ENCODE peak calls at places on chromosome 11, in ten cellular contexts. One of them, this sample, is unnamed.

GRCh38 chr11:77112641-77113381 is 10.2 kb downstream of the OMP start:
- DNase-seq in adrenal gland: no peak
- DNase-seq in cardiac muscle cell: no peak
- DNase-seq in Karpas-422: no peak
- DNase-seq in right atrium auricular region: no peak
- DNase-seq in pancreas: no peak
- DNase-seq in HCT116: no peak
- DNase-seq in fibroblast of lung: no peak
- DNase-seq in mammary epithelial cell: no peak
- DNase-seq in IMR-90: no peak
- DNase-seq in this sample: no peak

GRCh38 chr11:120146413-120147093 is 8.6 kb upstream of the TRIM29 start:
- DNase-seq in IMR-90: no peak
- DNase-seq in HCT116: no peak
- DNase-seq in pancreas: no peak
- DNase-seq in adrenal gland: no peak
- DNase-seq in right atrium auricular region: peak; percentile 50
- DNase-seq in cardiac muscle cell: no peak
- DNase-seq in Karpas-422: no peak
- DNase-seq in mammary epithelial cell: no peak
- DNase-seq in fibroblast of lung: no peak
- DNase-seq in this sample: no peak

GRCh38 chr11:91394718-91395414 is 829.8 kb upstream of the FAT3 start:
- DNase-seq in mammary epithelial cell: no peak
- DNase-seq in fibroblast of lung: no peak
- DNase-seq in adrenal gland: no peak
- DNase-seq in right atrium auricular region: no peak
- DNase-seq in cardiac muscle cell: no peak
- DNase-seq in Karpas-422: no peak
- DNase-seq in pancreas: peak; percentile 25
- DNase-seq in IMR-90: no peak
- DNase-seq in HCT116: no peak
- DNase-seq in this sample: no peak

GRCh38 chr11:74702383-74703007 is 28.7 kb downstream of the CHRDL2 start:
- DNase-seq in Karpas-422: peak; percentile 87
- DNase-seq in fibroblast of lung: peak; percentile 51
- DNase-seq in mammary epithelial cell: peak; percentile 41
- DNase-seq in IMR-90: peak; percentile 76
- DNase-seq in cardiac muscle cell: peak; percentile 79
- DNase-seq in right atrium auricular region: peak; percentile 78
- DNase-seq in pancreas: peak; percentile 42
- DNase-seq in adrenal gland: peak; percentile 56
- DNase-seq in HCT116: peak; percentile 38
- DNase-seq in this sample: no peak

GRCh38 chr11:102513869-102514268 is 16.7 kb downstream of the MMP7 start:
- DNase-seq in IMR-90: peak; percentile 34
- DNase-seq in pancreas: no peak
- DNase-seq in right atrium auricular region: no peak
- DNase-seq in adrenal gland: peak; percentile 59
- DNase-seq in fibroblast of lung: peak; percentile 15
- DNase-seq in HCT116: no peak
- DNase-seq in Karpas-422: no peak
- DNase-seq in cardiac muscle cell: peak; percentile 48
- DNase-seq in mammary epithelial cell: peak; percentile 48
- DNase-seq in this sample: no peak

GRCh38 chr11:69343401-69344321 is 49.7 kb downstream of the MYEOV start:
- DNase-seq in adrenal gland: peak; percentile 4
- DNase-seq in HCT116: no peak
- DNase-seq in pancreas: no peak
- DNase-seq in fibroblast of lung: no peak
- DNase-seq in mammary epithelial cell: no peak
- DNase-seq in IMR-90: no peak
- DNase-seq in cardiac muscle cell: no peak
- DNase-seq in Karpas-422: no peak
- DNase-seq in right atrium auricular region: peak; percentile 38
- DNase-seq in this sample: peak; percentile 68

GRCh38 chr11:66846671-66847091 is 3.4 kb downstream of the RCE1 start:
- DNase-seq in Karpas-422: no peak
- DNase-seq in fibroblast of lung: no peak
- DNase-seq in adrenal gland: peak; percentile 21
- DNase-seq in IMR-90: no peak
- DNase-seq in pancreas: no peak
- DNase-seq in right atrium auricular region: no peak
- DNase-seq in mammary epithelial cell: no peak
- DNase-seq in cardiac muscle cell: no peak
- DNase-seq in HCT116: no peak
- DNase-seq in this sample: no peak

GRCh38 chr11:105937738-105938137 is 84.3 kb downstream of the MSANTD4 start:
- DNase-seq in mammary epithelial cell: peak; percentile 12
- DNase-seq in right atrium auricular region: no peak
- DNase-seq in HCT116: peak; percentile 31
- DNase-seq in cardiac muscle cell: peak; percentile 11
- DNase-seq in adrenal gland: no peak
- DNase-seq in fibroblast of lung: peak; percentile 58
- DNase-seq in Karpas-422: no peak
- DNase-seq in IMR-90: peak; percentile 46
- DNase-seq in pancreas: no peak
- DNase-seq in this sample: no peak

GRCh38 chr11:113556036-113556435 is 80.8 kb upstream of the DRD2 start:
- DNase-seq in HCT116: no peak
- DNase-seq in adrenal gland: no peak
- DNase-seq in fibroblast of lung: no peak
- DNase-seq in pancreas: no peak
- DNase-seq in Karpas-422: peak; percentile 68
- DNase-seq in cardiac muscle cell: peak; percentile 5
- DNase-seq in right atrium auricular region: no peak
- DNase-seq in mammary epithelial cell: no peak
- DNase-seq in IMR-90: no peak
- DNase-seq in this sample: no peak

GRCh38 chr11:95419915-95420314 is 188.9 kb upstream of the SESN3 start:
- DNase-seq in Karpas-422: no peak
- DNase-seq in right atrium auricular region: no peak
- DNase-seq in pancreas: no peak
- DNase-seq in cardiac muscle cell: peak; percentile 73
- DNase-seq in mammary epithelial cell: peak; percentile 83
- DNase-seq in adrenal gland: no peak
- DNase-seq in HCT116: no peak
- DNase-seq in fibroblast of lung: peak; percentile 83
- DNase-seq in IMR-90: peak; percentile 67
- DNase-seq in this sample: no peak

GRCh38 chr11:63552921-63553320 is 10.3 kb downstream of the PLAAT2 start:
- DNase-seq in Karpas-422: no peak
- DNase-seq in right atrium auricular region: no peak
- DNase-seq in mammary epithelial cell: no peak
- DNase-seq in adrenal gland: no peak
- DNase-seq in cardiac muscle cell: no peak
- DNase-seq in HCT116: no peak
- DNase-seq in IMR-90: no peak
- DNase-seq in fibroblast of lung: no peak
- DNase-seq in pancreas: no peak
- DNase-seq in this sample: no peak
- H3K27ac ChIP-seq in Karpas-422: no peak overlapping the region
- H3K27ac ChIP-seq in right atrium auricular region: no peak overlapping the region
- H3K27ac ChIP-seq in mammary epithelial cell: no peak overlapping the region
- H3K27ac ChIP-seq in adrenal gland: no peak overlapping the region
- H3K27ac ChIP-seq in cardiac muscle cell: no peak overlapping the region
- H3K27ac ChIP-seq in HCT116: no peak overlapping the region
- H3K27ac ChIP-seq in IMR-90: no peak overlapping the region
- H3K27ac ChIP-seq in fibroblast of lung: no peak overlapping the region
- H3K27ac ChIP-seq in pancreas: no peak overlapping the region
- H3K27ac ChIP-seq in this sample: no peak overlapping the region

DNA sequence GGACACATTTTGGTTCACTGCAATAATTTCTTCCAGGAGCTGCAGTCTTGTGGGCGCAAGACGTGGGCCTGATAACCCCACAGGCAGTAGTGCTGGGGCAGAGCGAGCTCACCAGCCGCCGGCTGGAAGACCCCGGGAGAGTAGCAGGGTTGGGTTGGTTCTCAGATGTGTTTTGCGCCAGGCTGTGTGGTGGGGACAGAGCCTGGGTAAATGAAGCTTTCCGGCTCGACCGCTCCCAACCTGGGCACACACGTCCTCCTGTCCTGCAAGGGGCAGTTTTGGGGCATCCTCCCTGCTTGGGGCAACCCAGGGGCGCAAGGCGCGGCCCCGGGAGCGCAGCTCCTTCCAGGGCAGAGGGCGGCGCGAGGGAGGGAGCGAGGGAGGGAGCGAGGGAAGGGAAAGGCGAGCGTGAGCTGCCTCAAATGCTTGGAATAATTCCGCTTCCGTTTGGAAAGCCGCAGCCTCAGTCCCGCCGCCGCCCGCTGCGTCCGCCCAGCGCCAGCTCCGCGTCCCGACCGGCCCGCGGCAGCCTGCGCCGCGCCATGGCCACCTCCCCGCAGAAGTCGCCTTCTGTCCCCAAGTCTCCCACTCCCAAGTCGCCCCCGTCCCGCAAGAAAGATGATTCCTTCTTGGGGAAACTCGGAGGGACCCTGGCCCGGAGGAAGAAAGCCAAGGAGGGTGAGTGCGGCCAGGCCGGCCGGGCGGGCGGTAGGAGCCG is at the start of gene PARVA:
- DNase-seq in mammary epithelial cell: peak; percentile 46
- DNase-seq in fibroblast of lung: peak; percentile 87
- DNase-seq in Karpas-422: no peak
- DNase-seq in adrenal gland: peak; percentile 59
- DNase-seq in HCT116: peak; percentile 15
- DNase-seq in cardiac muscle cell: peak; percentile 93
- DNase-seq in pancreas: peak; percentile 73
- DNase-seq in right atrium auricular region: peak; percentile 66
- DNase-seq in IMR-90: peak; percentile 81
- DNase-seq in this sample: peak; percentile 92
- H3K27ac ChIP-seq in mammary epithelial cell: peak within 1 kb of the TSS; percentile 93
- H3K27ac ChIP-seq in fibroblast of lung: peak within 1 kb of the TSS; percentile 94
- H3K27ac ChIP-seq in Karpas-422: no peak within 1 kb of the TSS
- H3K27ac ChIP-seq in adrenal gland: peak within 1 kb of the TSS; percentile 96
- H3K27ac ChIP-seq in HCT116: peak within 1 kb of the TSS; percentile 85
- H3K27ac ChIP-seq in cardiac muscle cell: peak within 1 kb of the TSS; percentile 99
- H3K27ac ChIP-seq in pancreas: peak within 1 kb of the TSS; percentile 98
- H3K27ac ChIP-seq in right atrium auricular region: peak within 1 kb of the TSS; percentile 95
- H3K27ac ChIP-seq in IMR-90: peak within 1 kb of the TSS; percentile 100
- H3K27ac ChIP-seq in this sample: peak within 1 kb of the TSS; percentile 100

GRCh38 chr11:12636871-12637410 is 37.3 kb upstream of the TEAD1 start:
- DNase-seq in HCT116: no peak
- DNase-seq in mammary epithelial cell: no peak
- DNase-seq in cardiac muscle cell: no peak
- DNase-seq in pancreas: no peak
- DNase-seq in IMR-90: no peak
- DNase-seq in fibroblast of lung: no peak
- DNase-seq in adrenal gland: no peak
- DNase-seq in right atrium auricular region: no peak
- DNase-seq in Karpas-422: no peak
- DNase-seq in this sample: no peak

GRCh38 chr11:12642040-12642439 is 32.2 kb upstream of the TEAD1 start:
- DNase-seq in mammary epithelial cell: peak; percentile 3
- DNase-seq in adrenal gland: no peak
- DNase-seq in fibroblast of lung: peak; percentile 77
- DNase-seq in cardiac muscle cell: peak; percentile 56
- DNase-seq in IMR-90: peak; percentile 68
- DNase-seq in HCT116: no peak
- DNase-seq in right atrium auricular region: no peak
- DNase-seq in Karpas-422: no peak
- DNase-seq in pancreas: no peak
- DNase-seq in this sample: no peak

GRCh38 chr11:12640355-12640754 is 33.9 kb upstream of the TEAD1 start:
- DNase-seq in Karpas-422: no peak
- DNase-seq in cardiac muscle cell: no peak
- DNase-seq in IMR-90: no peak
- DNase-seq in pancreas: no peak
- DNase-seq in mammary epithelial cell: no peak
- DNase-seq in adrenal gland: no peak
- DNase-seq in fibroblast of lung: no peak
- DNase-seq in HCT116: no peak
- DNase-seq in right atrium auricular region: no peak
- DNase-seq in this sample: no peak

GRCh38 chr11:12640926-12641849 is 33.0 kb upstream of the TEAD1 start:
- DNase-seq in Karpas-422: no peak
- DNase-seq in fibroblast of lung: no peak
- DNase-seq in right atrium auricular region: no peak
- DNase-seq in adrenal gland: peak; percentile 24
- DNase-seq in IMR-90: no peak
- DNase-seq in mammary epithelial cell: no peak
- DNase-seq in HCT116: no peak
- DNase-seq in cardiac muscle cell: no peak
- DNase-seq in pancreas: no peak
- DNase-seq in this sample: no peak

DNA sequence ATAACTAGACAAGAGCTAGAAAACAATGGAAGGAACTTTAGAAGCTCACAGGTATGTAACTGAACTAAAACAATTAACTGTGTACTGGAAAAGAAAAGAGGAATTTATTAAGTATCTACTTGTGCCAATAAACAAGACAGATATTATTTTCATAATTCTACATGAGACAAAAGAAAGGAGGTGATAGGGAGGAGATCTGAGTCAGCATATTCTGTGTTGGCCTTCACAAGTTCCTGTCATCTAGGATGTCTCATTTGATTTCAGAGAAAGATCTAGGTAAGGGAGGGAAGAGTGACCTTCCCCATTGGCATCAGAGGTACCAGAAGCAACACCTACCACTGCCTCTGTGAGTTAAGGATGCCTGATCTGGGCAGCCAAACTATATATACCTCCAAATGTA is 34.8 kb upstream of the TEAD1 start:
- DNase-seq in fibroblast of lung: no peak
- DNase-seq in mammary epithelial cell: no peak
- DNase-seq in HCT116: no peak
- DNase-seq in IMR-90: no peak
- DNase-seq in right atrium auricular region: no peak
- DNase-seq in cardiac muscle cell: no peak
- DNase-seq in Karpas-422: no peak
- DNase-seq in pancreas: no peak
- DNase-seq in adrenal gland: no peak
- DNase-seq in this sample: no peak
- H3K27ac ChIP-seq in fibroblast of lung: no peak overlapping the region
- H3K27ac ChIP-seq in mammary epithelial cell: no peak overlapping the region
- H3K27ac ChIP-seq in HCT116: no peak overlapping the region
- H3K27ac ChIP-seq in IMR-90: no peak overlapping the region
- H3K27ac ChIP-seq in right atrium auricular region: no peak overlapping the region
- H3K27ac ChIP-seq in cardiac muscle cell: no peak overlapping the region
- H3K27ac ChIP-seq in Karpas-422: no peak overlapping the region
- H3K27ac ChIP-seq in pancreas: no peak overlapping the region
- H3K27ac ChIP-seq in adrenal gland: no peak overlapping the region
- H3K27ac ChIP-seq in this sample: no peak overlapping the region

GRCh38 chr11:575324-575995 is 810 bp upstream of the PHRF1 start:
- DNase-seq in adrenal gland: no peak
- DNase-seq in mammary epithelial cell: peak; percentile 67
- DNase-seq in cardiac muscle cell: no peak
- DNase-seq in right atrium auricular region: peak; percentile 62
- DNase-seq in pancreas: peak; percentile 66
- DNase-seq in IMR-90: no peak
- DNase-seq in fibroblast of lung: no peak
- DNase-seq in HCT116: peak; percentile 24
- DNase-seq in Karpas-422: no peak
- DNase-seq in this sample: no peak
- H3K27ac ChIP-seq in adrenal gland: no peak overlapping the region
- H3K27ac ChIP-seq in mammary epithelial cell: no peak overlapping the region
- H3K27ac ChIP-seq in cardiac muscle cell: no peak overlapping the region
- H3K27ac ChIP-seq in right atrium auricular region: peak overlapping the region; percentile 67
- H3K27ac ChIP-seq in pancreas: peak overlapping the region; percentile 63
- H3K27ac ChIP-seq in IMR-90: peak overlapping the region; percentile 60
- H3K27ac ChIP-seq in fibroblast of lung: no peak overlapping the region
- H3K27ac ChIP-seq in HCT116: peak overlapping the region; percentile 90
- H3K27ac ChIP-seq in Karpas-422: no peak overlapping the region
- H3K27ac ChIP-seq in this sample: peak overlapping the region; percentile 87

This sample was measured in esophagus muscularis mucosa.